ENCODE peak calls at places on chromosomes 3 and 15, in five cellular contexts. I is GM12892, R is EL, P is substantia nigra, A is GM12865. X is an unnamed sample.

GRCh38 chr3:131317667-131318066 is 63.9 kb upstream of the NUDT16 start:
- DNase-seq in I (no peak), R (no peak), P (no peak), A (no peak), X (no peak)

GRCh38 chr3:177354461-177354860 is 157.2 kb upstream of the TBL1XR1 start:
- DNase-seq in I (no peak), R (no peak), P (no peak), A (no peak), X (no peak)

GRCh38 chr3:186694288-186695032 is 22.7 kb upstream of the KNG1 start:
- DNase-seq in I (no peak), R (no peak), P (no peak), A (no peak), X (no peak)

GRCh38 chr3:169759256-169759655 is 5.6 kb downstream of the TERC start:
- DNase-seq in I (no peak), R (peak; percentile 84), P (no peak), A (peak; percentile 46), X (no peak)

GRCh38 chr15:81235781-81236507 is 39.3 kb downstream of the IL16 start:
- DNase-seq in I (no peak), R (peak; percentile 85), P (no peak), A (no peak), X (no peak)

GRCh38 chr15:90902996-90903732 is at the start of gene MAN2A2:
- DNase-seq in I (peak; percentile 91), R (peak; percentile 58), P (peak; percentile 75), A (peak; percentile 91), X (peak; percentile 54)

GRCh38 chr3:72753495-72753894 is 94.8 kb downstream of the SHQ1 start:
- DNase-seq in I (no peak), R (no peak), P (no peak), A (no peak), X (no peak)

GRCh38 chr3:137768021-137768360 is 3.9 kb downstream of the SOX14 start:
- DNase-seq in I (no peak), R (no peak), P (no peak), A (no peak), X (no peak)

GRCh38 chr3:170076715-170077238 is 39.0 kb downstream of the GPR160 start:
- DNase-seq in I (no peak), R (peak; percentile 70), P (no peak), A (no peak), X (no peak)

GRCh38 chr3:115623414-115623868 is at the start of gene GAP43:
- DNase-seq in I (no peak), R (peak; percentile 64), P (peak; percentile 14), A (no peak), X (peak; percentile 45)

GRCh38 chr15:86201313-86202008 is 121.8 kb downstream of the AGBL1 start:
- DNase-seq in I (no peak), R (no peak), P (no peak), A (no peak), X (no peak)

GRCh38 chr3:52458770-52459540 is 3.6 kb downstream of the NISCH start:
- DNase-seq in I (no peak), R (no peak), P (no peak), A (no peak), X (no peak)

GRCh38 chr15:93515256-93516044 is 426.4 kb upstream of the RGMA start:
- DNase-seq in I (no peak), R (no peak), P (peak; percentile 6), A (no peak), X (no peak)

GRCh38 chr3:42680256-42680655 is 5.1 kb upstream of the KLHL40 start:
- DNase-seq in I (no peak), R (peak; percentile 64), P (no peak), A (no peak), X (no peak)

GRCh38 chr3:184229424-184230080 is at the start of gene VWA5B2:
- DNase-seq in I (peak; percentile 90), R (peak; percentile 60), P (peak; percentile 13), A (peak; percentile 72), X (peak; percentile 38)

GRCh38 chr3:109177888-109178287 is 41.4 kb downstream of the C3orf85 start:
- DNase-seq in I (no peak), R (no peak), P (no peak), A (no peak), X (no peak)

GRCh38 chr3:123651449-123652345 is 66.8 kb upstream of the HACD2 start:
- DNase-seq in I (no peak), R (no peak), P (peak; percentile 43), A (no peak), X (no peak)

GRCh38 chr15:100721758-100722550 is 119.6 kb downstream of the ASB7 start:
- DNase-seq in I (no peak), R (peak; percentile 97), P (peak; percentile 9), A (no peak), X (peak; percentile 22)

GRCh38 chr3:85516146-85516545 is 557.4 kb downstream of the CADM2 start:
- DNase-seq in I (no peak), R (no peak), P (no peak), A (no peak), X (no peak)

GRCh38 chr3:31213869-31214486 is 318.7 kb upstream of the STT3B start:
- DNase-seq in I (no peak), R (no peak), P (no peak), A (peak; percentile 83), X (no peak)